ENCODE peak calls at places on chromosomes 4 and X, in four cellular contexts. Z is mesendoderm, F is H1, O is H9. J is an unnamed sample.

GRCh38 chrX:13102636-13103035 is 58.2 kb upstream of the FAM9C start:
- DNase-seq in Z (no peak), F (no peak), O (no peak), J (peak)

GRCh38 chrX:119640621-119641020 is 34.4 kb upstream of the NKRF start:
- DNase-seq in F (no peak), O (no peak), Z (no peak), J (no peak)

GRCh38 chr4:4651811-4652609 is 110.2 kb upstream of the STX18 start:
- DNase-seq in F (no peak), Z (peak), O (peak), J (no peak)

GRCh38 chr4:53043096-53043495 is 181.0 kb downstream of the RASL11B start:
- DNase-seq in O (no peak), F (no peak), Z (no peak), J (no peak)

GRCh38 chr4:159071969-159072765 is 30.7 kb upstream of the RAPGEF2 start:
- DNase-seq in Z (no peak), F (no peak), O (no peak), J (peak)

GRCh38 chr4:10664408-10664807 is 20.2 kb downstream of the CLNK start:
- DNase-seq in Z (no peak), O (no peak), F (no peak), J (peak)

GRCh38 chr4:171464499-171464898 is 348.7 kb upstream of the GALNTL6 start:
- DNase-seq in Z (no peak), O (no peak), F (no peak), J (no peak)

GRCh38 chr4:140675599-140676231 is 80.5 kb downstream of the TBC1D9 start:
- DNase-seq in F (no peak), Z (no peak), O (no peak), J (peak)

GRCh38 chrX:134418317-134419113 is 41.5 kb upstream of the HPRT1 start:
- DNase-seq in O (no peak), F (no peak), Z (no peak), J (peak)

GRCh38 chr4:151690164-151690856 is 70.5 kb downstream of the GATB start:
- DNase-seq in O (no peak), Z (no peak), F (no peak), J (peak)

GRCh38 chr4:155972098-155972497 is 18.4 kb upstream of the CTSO start:
- DNase-seq in O (peak), F (no peak), Z (peak), J (peak)

GRCh38 chr4:117135634-117136354 is 50.4 kb upstream of the TRAM1L1 start:
- DNase-seq in O (no peak), F (no peak), Z (peak), J (no peak)

GRCh38 chrX:107716045-107716684 is 59.4 kb downstream of the TSC22D3 start:
- DNase-seq in Z (peak), O (peak), F (no peak), J (peak)

GRCh38 chrX:46140272-46140671 is 404.9 kb downstream of the ZNF674 start:
- DNase-seq in Z (no peak), F (no peak), O (no peak), J (no peak)

GRCh38 chr4:55116450-55116849 is 8.9 kb downstream of the KDR start:
- DNase-seq in O (no peak), Z (peak), F (no peak), J (no peak)

GRCh38 chrX:106243376-106243775 is 75.3 kb downstream of the PWWP3B start:
- DNase-seq in F (no peak), Z (no peak), O (no peak), J (no peak)

GRCh38 chr4:67500373-67500772 is 44.9 kb downstream of the CENPC start:
- DNase-seq in F (no peak), O (no peak), Z (no peak), J (no peak)

GRCh38 chr4:47612116-47613023 is 127.3 kb downstream of the ATP10D start:
- DNase-seq in O (no peak), F (no peak), Z (no peak), J (peak)

GRCh38 chr4:145171919-145172318 is 8.5 kb downstream of the OTUD4 start:
- DNase-seq in O (no peak), F (no peak), Z (no peak), J (no peak)

GRCh38 chr4:165967486-165967885 is 94.4 kb downstream of the TLL1 start:
- DNase-seq in F (no peak), O (no peak), Z (no peak), J (no peak)

GRCh38 chr4:148226341-148226740 is 215.9 kb downstream of the NR3C2 start:
- DNase-seq in Z (no peak), F (no peak), O (no peak), J (no peak)

GRCh38 chr4:76600447-76600846 is 165.4 kb downstream of the SHROOM3 start:
- DNase-seq in Z (no peak), F (no peak), O (no peak), J (no peak)
- H4K5ac ChIP-seq in Z (no peak), F (no peak), O (no peak), J (no peak)

DNA sequence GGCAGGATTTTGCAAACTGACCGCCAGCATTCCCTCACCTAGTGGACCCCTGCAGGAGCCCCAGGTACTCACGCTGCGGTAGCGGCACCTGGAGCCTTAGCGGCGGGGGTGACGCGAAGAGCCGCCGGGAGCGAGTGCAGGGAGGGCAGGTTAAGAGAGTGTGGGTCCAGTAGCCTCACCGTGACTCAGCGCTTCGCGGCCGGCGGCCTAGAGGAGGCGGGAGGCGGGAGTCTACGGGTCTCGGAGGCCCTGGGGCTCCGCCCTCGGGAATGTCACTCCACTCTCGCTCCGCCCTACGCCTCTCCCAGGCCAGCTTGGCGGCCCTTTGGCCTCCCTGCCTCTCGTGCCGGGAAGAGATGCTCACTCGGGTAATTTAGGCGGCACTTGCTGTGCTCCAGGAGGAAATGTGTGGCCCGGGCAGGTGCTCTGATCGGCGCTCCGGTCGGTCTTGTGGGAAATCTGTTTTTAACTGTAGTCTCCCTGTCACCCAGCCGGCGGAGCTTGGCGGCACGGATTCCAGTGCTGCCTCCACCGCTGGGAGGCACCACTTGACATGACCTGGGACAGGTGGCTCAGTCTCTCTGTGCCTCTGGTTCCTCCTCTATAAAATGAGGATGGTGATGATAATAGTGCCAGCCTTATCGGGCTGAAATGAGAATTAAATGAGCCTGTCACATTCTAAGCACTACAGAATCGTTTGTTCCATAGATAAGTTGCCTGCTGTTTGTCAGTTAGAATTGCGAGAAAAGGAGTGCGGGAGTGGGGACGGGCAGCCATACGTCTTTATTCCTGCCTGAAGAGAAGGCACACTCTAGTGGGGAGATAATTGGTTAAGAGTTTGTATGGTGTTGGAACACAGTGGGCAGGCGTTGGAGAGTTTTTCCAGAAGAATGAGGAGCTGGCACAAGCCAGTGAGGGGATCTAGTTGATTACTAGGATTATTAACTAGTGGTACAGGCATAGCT is at the start of gene PIR:
- DNase-seq in O (peak), F (peak), Z (peak), J (peak)
- H4K5ac ChIP-seq in O (no peak), F (peak), Z (peak), J (peak)

GRCh38 chrX:22970861-22971260 is 28.9 kb upstream of the DDX53 start:
- DNase-seq in Z (no peak), F (no peak), O (no peak), J (no peak)

GRCh38 chrX:22963186-22963585 is 36.6 kb upstream of the DDX53 start:
- DNase-seq in O (no peak), Z (no peak), F (no peak), J (peak)

GRCh38 chrX:22969416-22969815 is 30.3 kb upstream of the DDX53 start:
- DNase-seq in Z (no peak), F (no peak), O (no peak), J (peak)

GRCh38 chrX:22968494-22968893 is 31.3 kb upstream of the DDX53 start:
- DNase-seq in Z (peak), O (no peak), F (no peak), J (no peak)
- H4K5ac ChIP-seq in Z (no peak), O (no peak), F (no peak), J (no peak)

DNA sequence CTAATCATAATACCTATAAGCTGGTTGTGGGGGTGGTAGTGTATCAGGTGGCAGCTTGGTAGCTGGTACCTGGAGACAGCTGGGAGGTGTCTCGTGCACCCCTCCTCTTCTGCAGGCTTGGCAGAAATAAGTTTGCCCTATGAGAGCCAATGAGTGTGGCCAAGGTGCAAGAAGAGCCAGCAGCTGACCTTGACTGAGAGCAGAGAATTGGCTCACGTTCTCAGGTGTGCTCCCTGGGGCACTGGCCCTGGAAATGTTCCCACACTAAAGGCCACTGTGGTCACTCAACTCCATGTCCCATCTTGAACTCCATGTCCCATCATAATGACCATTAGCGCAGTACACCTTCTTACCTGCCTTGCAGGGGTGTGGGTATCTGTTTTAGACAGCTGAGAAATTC is 13.4 kb downstream of the TRMT44 start:
- DNase-seq in F (no peak), O (no peak), Z (no peak), J (no peak)
- H4K5ac ChIP-seq in F (no peak), O (no peak), Z (no peak), J (no peak)

GRCh38 chr4:173212379-173212778 is 43.8 kb downstream of the GALNT7 start:
- DNase-seq in Z (no peak), F (no peak), O (no peak), J (peak)
- H4K5ac ChIP-seq in Z (no peak), F (no peak), O (no peak), J (no peak)

GRCh38 chr4:612052-612748 is 13.2 kb upstream of the PDE6B start:
- DNase-seq in Z (no peak), O (no peak), F (no peak), J (no peak)
- H4K5ac ChIP-seq in Z (no peak), O (no peak), F (no peak), J (no peak)

GRCh38 chr4:87220094-87220831 is at the start of gene KLHL8:
- DNase-seq in Z (peak), O (peak), F (peak), J (peak)
- H4K5ac ChIP-seq in Z (no peak), O (no peak), F (peak), J (peak)

DNA sequence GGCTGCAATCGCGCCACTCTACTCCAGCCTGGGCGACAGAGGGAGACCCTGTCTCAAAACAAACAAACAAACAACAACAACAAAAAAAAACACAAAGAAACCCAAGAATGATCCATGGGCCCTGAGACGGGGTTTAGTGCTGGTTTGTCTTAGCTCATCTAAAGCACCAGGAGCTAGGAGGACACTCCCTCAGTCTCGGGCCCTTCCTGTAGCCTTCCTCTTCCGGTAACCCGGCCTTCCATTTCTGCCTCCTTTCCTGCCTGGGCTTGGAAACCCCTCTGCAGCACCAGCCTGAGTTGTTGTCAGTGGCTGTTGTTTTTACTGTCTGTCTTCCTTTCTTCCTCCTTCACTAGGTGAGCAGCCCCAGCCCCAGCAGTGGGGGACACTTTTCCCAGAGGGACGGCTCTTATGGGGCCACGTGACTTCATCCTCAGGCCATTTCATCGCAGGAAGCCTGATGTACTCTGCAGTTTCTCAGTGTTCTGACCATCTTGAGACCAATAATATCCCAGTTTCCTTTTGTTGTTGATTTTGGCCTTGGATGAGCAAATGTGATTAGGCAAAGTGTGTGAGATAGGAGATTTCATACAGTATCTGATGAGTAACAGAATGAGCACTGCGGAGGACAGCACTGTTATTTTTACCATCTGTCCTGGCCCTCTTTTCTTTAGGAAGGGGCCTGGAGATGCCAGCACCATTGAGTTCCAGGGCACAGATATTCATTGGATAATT is 90.1 kb downstream of the ANAPC4 start:
- DNase-seq in F (no peak), Z (no peak), O (no peak), J (no peak)
- H4K5ac ChIP-seq in F (no peak), Z (no peak), O (no peak), J (no peak)

GRCh38 chr4:7020290-7020689 is 22.9 kb upstream of the TADA2B start:
- DNase-seq in Z (no peak), F (no peak), O (no peak), J (no peak)
- H4K5ac ChIP-seq in Z (no peak), F (no peak), O (no peak), J (no peak)

GRCh38 chr4:35604724-35605123 is 639.6 kb downstream of the ARAP2 start:
- DNase-seq in Z (no peak), F (no peak), O (no peak), J (no peak)
- H4K5ac ChIP-seq in Z (no peak), F (no peak), O (no peak), J (no peak)